ENCODE peak calls at places on chromosomes 3 and 15, in seven cellular contexts. H, L, I, Q, P, J and T are unnamed samples.

GRCh38 chr3:36512561-36512960 is 132.3 kb downstream of the STAC start:
- DNase-seq in H (no peak), L (no peak), I (no peak), Q (peak), P (no peak), J (no peak), T (no peak)

GRCh38 chr3:94875149-94875548 is 812.3 kb downstream of the NSUN3 start:
- DNase-seq in H (no peak), L (no peak), I (peak), Q (no peak), P (no peak), J (no peak), T (no peak)

GRCh38 chr15:70726753-70727152 is 36.6 kb downstream of the UACA start:
- DNase-seq in H (no peak), L (no peak), I (no peak), Q (peak), P (no peak), J (no peak), T (no peak)

GRCh38 chr3:156806698-156807097 is 19.5 kb upstream of the LEKR1 start:
- DNase-seq in H (no peak), L (no peak), I (no peak), Q (no peak), P (no peak), J (no peak), T (no peak)

GRCh38 chr3:25473246-25473645 is 45.2 kb downstream of the RARB start:
- DNase-seq in H (no peak), L (no peak), I (no peak), Q (no peak), P (no peak), J (no peak), T (no peak)

GRCh38 chr15:89820651-89821611 is 6.3 kb upstream of the ANPEP start:
- DNase-seq in H (no peak), L (no peak), I (no peak), Q (peak), P (no peak), J (no peak), T (no peak)

GRCh38 chr3:132288357-132288756 is 28.9 kb upstream of the ACP3 start:
- DNase-seq in H (no peak), L (no peak), I (no peak), Q (no peak), P (no peak), J (no peak), T (no peak)

GRCh38 chr3:175149675-175150074 is 290.5 kb downstream of the NAALADL2 start:
- DNase-seq in H (no peak), L (no peak), I (no peak), Q (peak), P (peak), J (peak), T (no peak)

GRCh38 chr3:5120446-5120845 is 1.6 kb upstream of the ARL8B start:
- DNase-seq in H (no peak), L (no peak), I (no peak), Q (no peak), P (no peak), J (no peak), T (no peak)

GRCh38 chr15:46365612-46366011 is 730.8 kb downstream of the SQOR start:
- DNase-seq in H (no peak), L (peak), I (no peak), Q (no peak), P (peak), J (no peak), T (no peak)

GRCh38 chr3:13507791-13508339 is 27.8 kb downstream of the HDAC11 start:
- DNase-seq in H (no peak), L (peak), I (no peak), Q (peak), P (peak), J (no peak), T (no peak)

GRCh38 chr3:113261996-113262665 is 50.8 kb downstream of the BOC start:
- DNase-seq in H (no peak), L (no peak), I (no peak), Q (no peak), P (no peak), J (no peak), T (no peak)

GRCh38 chr3:30600572-30600971 is 5.8 kb upstream of the TGFBR2 start:
- DNase-seq in H (no peak), L (no peak), I (no peak), Q (no peak), P (no peak), J (no peak), T (no peak)

DNA sequence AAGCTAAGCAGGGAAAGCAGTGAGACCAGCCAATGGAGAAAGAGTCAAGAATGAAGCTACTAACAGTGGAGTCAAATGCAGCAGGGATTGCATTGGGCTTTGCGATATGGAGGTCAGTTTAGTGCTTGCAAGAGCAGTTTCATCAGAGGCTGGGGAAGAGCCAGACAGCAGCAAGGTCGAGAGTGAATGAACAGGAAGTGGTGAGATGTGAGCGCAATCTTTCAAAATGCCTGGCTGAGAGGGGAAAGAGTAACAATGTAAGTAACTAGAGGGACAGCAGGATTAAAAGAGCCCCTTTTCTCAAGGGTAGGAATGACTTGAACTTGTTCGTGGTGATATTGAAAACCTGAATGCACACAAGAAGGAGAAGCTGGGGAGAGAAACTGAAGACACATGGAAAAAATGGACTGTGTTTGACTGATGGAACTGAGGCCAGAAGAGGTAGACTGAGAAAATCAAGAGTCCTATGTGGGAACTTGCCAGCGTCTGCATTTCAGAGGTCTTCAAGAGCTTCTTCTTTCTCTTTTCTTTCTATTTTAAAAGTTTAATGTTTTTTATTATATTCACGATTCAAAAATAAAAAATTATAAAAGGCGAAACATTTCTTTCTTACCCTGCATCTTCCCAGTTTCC is 30.6 kb upstream of the GPR160 start:
- DNase-seq in H (no peak), L (no peak), I (no peak), Q (peak), P (no peak), J (no peak), T (no peak)
- H3K4me3 ChIP-seq in H (no peak), L (no peak), I (no peak), Q (no peak), P (no peak), J (no peak), T (no peak)

GRCh38 chr15:51094606-51095569 is at the start of gene TNFAIP8L3:
- DNase-seq in H (no peak), L (peak), I (peak), Q (no peak), P (no peak), J (peak), T (no peak)
- TF ChIP-seq POLR2A in H (no peak), L (no peak), I (peak), Q (no peak), P (no peak), J (no peak), T (no peak)

DNA sequence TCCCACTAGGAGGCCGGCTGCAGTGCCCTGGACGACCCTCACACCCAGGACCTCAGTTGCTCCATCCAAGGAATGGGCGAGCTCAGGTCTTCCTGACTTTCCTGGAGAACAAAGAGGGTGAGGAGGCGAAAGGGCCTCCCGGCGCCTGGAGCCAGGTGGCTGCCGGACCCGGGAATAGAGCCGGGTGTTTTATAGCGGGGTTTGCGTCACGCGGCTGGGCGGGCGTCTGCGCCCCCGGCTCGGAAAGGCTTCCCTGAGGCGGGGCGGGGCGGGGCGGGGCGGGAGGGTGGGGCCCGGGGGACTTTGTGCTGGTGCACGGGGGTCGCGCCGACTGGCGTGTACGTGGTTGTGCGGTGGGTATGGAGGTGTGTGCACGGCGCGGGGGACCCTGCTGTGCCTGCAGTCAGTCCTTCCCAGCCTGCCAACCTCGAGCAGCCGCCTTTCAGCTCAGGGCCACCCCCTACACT is 4.6 kb upstream of the PRKCD start:
- DNase-seq in H (no peak), L (no peak), I (no peak), Q (no peak), P (no peak), J (peak), T (no peak)
- H3K4me3 ChIP-seq in H (peak), L (no peak), I (no peak), Q (no peak), P (no peak), J (no peak), T (peak)

GRCh38 chr15:77944002-77944867 is 133.3 kb downstream of the TBC1D2B start:
- DNase-seq in H (peak), L (peak), I (peak), Q (peak), P (peak), J (peak), T (no peak)
- TF ChIP-seq POLR2A in H (no peak), L (no peak), I (no peak), Q (no peak), P (peak), J (no peak), T (no peak)

GRCh38 chr3:49027634-49028033 is 1.6 kb downstream of the IMPDH2 start:
- DNase-seq in H (no peak), L (no peak), I (peak), Q (no peak), P (no peak), J (no peak), T (no peak)
- H3K4me3 ChIP-seq in H (no peak), L (no peak), I (no peak), Q (no peak), P (no peak), J (no peak), T (no peak)

GRCh38 chr15:63353887-63354286 is 27.8 kb downstream of the CA12 start:
- DNase-seq in H (no peak), L (no peak), I (no peak), Q (no peak), P (peak), J (peak), T (no peak)
- TF ChIP-seq POLR2A in H (no peak), L (no peak), I (no peak), Q (no peak), P (no peak), J (no peak), T (no peak)